ENCODE peak calls at places on chromosome 9, in five cellular contexts. W is small intestine, C is GM12878, S is right lobe of liver, H is aorta. E is an unnamed sample.

GRCh38 chr9:82601272-82601835 is 461.6 kb downstream of the RASEF start:
- DNase-seq in C (no peak), W (no peak), H (no peak), S (no peak), E (no peak)

GRCh38 chr9:88852794-88853193 is 138.5 kb upstream of the S1PR3 start:
- DNase-seq in S (no peak), H (no peak), W (no peak), C (no peak), E (no peak)

GRCh38 chr9:127809562-127810377 is 7.1 kb downstream of the FPGS start:
- DNase-seq in S (peak; percentile 84), C (no peak), H (no peak), W (peak; percentile 82), E (peak; percentile 87)

GRCh38 chr9:92404031-92404430 is 347 bp downstream of the OGN start:
- DNase-seq in S (no peak), C (no peak), H (no peak), W (no peak), E (no peak)

GRCh38 chr9:79551586-79551985 is 20.2 kb upstream of the TLE4 start:
- DNase-seq in S (no peak), H (no peak), C (no peak), W (no peak), E (no peak)

GRCh38 chr9:79757906-79758669 is 186.3 kb downstream of the TLE4 start:
- DNase-seq in C (no peak), S (no peak), W (no peak), H (no peak), E (no peak)

GRCh38 chr9:115133649-115134048 is 15.7 kb upstream of the TNC start:
- DNase-seq in S (no peak), H (no peak), C (no peak), W (no peak), E (no peak)

GRCh38 chr9:113656771-113657670 is 193.5 kb downstream of the RGS3 start:
- DNase-seq in C (no peak), H (no peak), W (no peak), S (no peak), E (peak; percentile 16)

GRCh38 chr9:107425110-107426025 is 64.2 kb downstream of the KLF4 start:
- DNase-seq in W (peak; percentile 37), C (no peak), H (peak; percentile 95), S (peak; percentile 76), E (peak; percentile 96)

GRCh38 chr9:91059713-91060112 is 258.1 kb downstream of the SYK start:
- DNase-seq in S (no peak), W (no peak), C (no peak), H (no peak), E (no peak)

GRCh38 chr9:136282272-136282861 is 21.5 kb downstream of the CCDC187 start:
- DNase-seq in S (no peak), H (no peak), C (no peak), W (peak; percentile 15), E (peak; percentile 64)

GRCh38 chr9:98002808-98003207 is 19.7 kb downstream of the ANP32B start:
- DNase-seq in S (no peak), W (no peak), C (no peak), H (no peak), E (no peak)

GRCh38 chr9:76887951-76888350 is 18.0 kb downstream of the PRUNE2 start:
- DNase-seq in W (no peak), C (no peak), H (no peak), S (no peak), E (no peak)

GRCh38 chr9:110835404-110835803 is 166.8 kb downstream of the MUSK start:
- DNase-seq in C (no peak), H (no peak), S (no peak), W (no peak), E (no peak)

GRCh38 chr9:123316053-123316718 is 39.8 kb upstream of the CRB2 start:
- DNase-seq in W (no peak), S (no peak), C (no peak), H (no peak), E (no peak)

GRCh38 chr9:15403155-15403554 is 19.5 kb upstream of the SNAPC3 start:
- DNase-seq in H (no peak), C (no peak), S (no peak), W (peak; percentile 26), E (no peak)

GRCh38 chr9:104911029-104911607 is 16.8 kb downstream of the ABCA1 start:
- DNase-seq in W (no peak), S (no peak), C (no peak), H (no peak), E (no peak)

GRCh38 chr9:133990366-133991210 is 1.5 kb downstream of the VAV2 start:
- DNase-seq in H (peak; percentile 89), W (peak; percentile 83), C (no peak), S (peak; percentile 81), E (peak; percentile 78)

GRCh38 chr9:83385317-83385716 is 152.9 kb downstream of the FRMD3 start:
- DNase-seq in S (no peak), W (no peak), H (no peak), C (no peak), E (no peak)

GRCh38 chr9:127896395-127897193 is 2.8 kb downstream of the ST6GALNAC6 start:
- DNase-seq in H (no peak), C (no peak), W (no peak), S (no peak), E (no peak)

GRCh38 chr9:84339951-84340350 is 607 bp downstream of the SLC28A3 start:
- DNase-seq in S (no peak), W (no peak), C (no peak), H (no peak), E (peak; percentile 27)

GRCh38 chr9:73133921-73134407 is 17.7 kb upstream of the ANXA1 start:
- DNase-seq in W (peak; percentile 39), H (no peak), C (peak; percentile 42), S (no peak), E (no peak)

GRCh38 chr9:136019041-136019680 is 58.0 kb upstream of the UBAC1 start:
- DNase-seq in W (no peak), H (no peak), S (no peak), C (no peak), E (peak; percentile 49)

GRCh38 chr9:221989-222776 is 7.5 kb downstream of the DOCK8 start:
- DNase-seq in W (no peak), H (no peak), S (no peak), C (no peak), E (peak; percentile 45)

GRCh38 chr9:215631-216155 is 1.0 kb downstream of the DOCK8 start:
- DNase-seq in S (no peak), C (no peak), H (no peak), W (no peak), E (no peak)

GRCh38 chr9:223167-223566 is 8.5 kb downstream of the DOCK8 start:
- DNase-seq in W (no peak), H (no peak), S (no peak), C (no peak), E (no peak)

GRCh38 chr9:224540-225520 is 10.2 kb downstream of the DOCK8 start:
- DNase-seq in W (peak; percentile 45), C (no peak), S (no peak), H (no peak), E (no peak)

DNA sequence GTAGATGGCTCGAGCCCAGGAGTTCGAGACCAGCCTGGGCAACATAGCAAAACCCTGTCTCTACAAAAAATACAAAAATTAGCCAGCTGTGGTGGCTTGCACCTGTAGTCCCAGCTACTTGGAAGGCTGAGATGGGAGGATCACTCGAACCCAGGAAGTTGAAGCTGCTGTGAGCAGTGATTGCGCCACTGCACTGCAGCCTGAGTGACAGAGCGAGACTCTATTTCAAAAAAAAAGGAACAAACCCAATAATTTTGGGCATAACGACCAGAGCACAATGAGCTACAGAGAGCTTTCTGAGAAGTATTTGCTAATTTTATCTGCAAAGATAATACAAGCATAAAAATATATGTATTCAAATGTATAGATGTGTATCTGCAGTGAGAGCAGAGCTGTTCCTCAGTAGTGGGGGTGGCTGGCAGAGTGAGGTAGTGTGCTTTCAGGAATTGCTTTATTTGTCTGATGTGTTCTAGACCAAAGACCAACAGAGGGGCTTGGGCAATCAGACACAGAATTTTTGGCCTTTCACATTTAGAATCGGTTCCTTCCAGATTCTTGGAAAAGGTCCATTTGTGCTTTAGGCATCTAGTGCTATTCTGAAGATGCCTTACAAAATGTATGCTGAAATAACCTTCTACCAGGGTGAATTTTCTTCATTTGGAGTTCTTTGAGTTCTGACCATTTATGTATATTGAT is 5.2 kb downstream of the DOCK8 start:
- DNase-seq in H (no peak), W (no peak), S (no peak), C (no peak), E (no peak)
- H3K4me1 ChIP-seq in H (no peaks in the 10 kb centered on the region), W (no peaks in the 10 kb centered on the region), S (no peaks in the 10 kb centered on the region), C (peaks cover 4% of the 10 kb centered on the region), E (peaks cover 14% of the 10 kb centered on the region)

DNA sequence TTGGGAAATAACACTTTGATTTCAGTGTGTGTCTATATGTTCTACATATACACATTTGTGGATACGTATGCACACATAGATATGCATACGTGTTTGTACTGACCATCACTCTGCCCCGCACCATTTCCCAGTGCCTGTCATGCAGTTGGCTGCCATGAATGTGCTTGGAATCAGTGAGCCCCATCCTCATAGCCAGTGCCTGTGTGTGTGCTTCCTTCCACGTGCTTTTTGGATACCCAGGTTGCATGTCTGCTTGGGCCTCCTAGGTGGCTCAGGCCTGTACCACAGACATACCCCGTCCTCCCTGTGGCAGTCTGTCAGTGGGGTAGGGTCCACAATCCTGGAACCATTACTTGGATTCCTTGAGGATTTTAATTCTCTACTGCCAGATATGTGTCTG is 243.6 kb downstream of the FANCC start:
- DNase-seq in S (no peak), W (no peak), H (peak; percentile 41), C (no peak), E (no peak)
- H3K36me3 ChIP-seq in S (no peaks in the 10 kb centered on the region), W (peaks cover 2% of the 10 kb centered on the region), H (no peaks in the 10 kb centered on the region), C (peaks cover 2% of the 10 kb centered on the region), E (no peaks in the 10 kb centered on the region)

GRCh38 chr9:132240860-132241482 is 79.1 kb downstream of the NTNG2 start:
- DNase-seq in S (peak; percentile 98), C (peak; percentile 66), W (peak; percentile 96), H (peak; percentile 99), E (peak; percentile 100)

GRCh38 chr9:132239518-132239917 is 77.7 kb downstream of the NTNG2 start:
- DNase-seq in W (no peak), H (peak; percentile 54), C (no peak), S (no peak), E (no peak)

GRCh38 chr9:132238992-132239391 is 77.1 kb downstream of the NTNG2 start:
- DNase-seq in H (peak; percentile 67), W (no peak), S (no peak), C (no peak), E (no peak)

GRCh38 chr9:132241483-132241839 is 79.6 kb downstream of the NTNG2 start:
- DNase-seq in C (no peak), H (no peak), S (peak; percentile 52), W (no peak), E (peak; percentile 89)

GRCh38 chr9:132239999-132240859 is 78.4 kb downstream of the NTNG2 start:
- DNase-seq in C (no peak), S (no peak), H (peak; percentile 72), W (peak; percentile 27), E (no peak)
- H3K4me3 ChIP-seq in C (no peak overlapping the region), S (no peak overlapping the region), H (no peak overlapping the region), W (peak overlapping the region; percentile 23), E (peak overlapping the region; percentile 88)

GRCh38 chr9:93576296-93577044 is at the start of gene PHF2:
- DNase-seq in W (no peak), H (no peak), C (no peak), S (no peak), E (peak; percentile 91)

GRCh38 chr9:93578844-93579243 is 2.5 kb downstream of the PHF2 start:
- DNase-seq in W (no peak), S (no peak), C (no peak), H (no peak), E (peak; percentile 8)

GRCh38 chr9:93577045-93577939 is 908 bp downstream of the PHF2 start:
- DNase-seq in C (no peak), H (peak; percentile 84), W (peak; percentile 30), S (peak; percentile 56), E (peak; percentile 46)

GRCh38 chr9:93579711-93580516 is 3.5 kb downstream of the PHF2 start:
- DNase-seq in H (peak; percentile 73), W (no peak), S (peak; percentile 14), C (no peak), E (no peak)

GRCh38 chr9:93577940-93578682 is 1.7 kb downstream of the PHF2 start:
- DNase-seq in C (no peak), S (no peak), W (no peak), H (peak; percentile 71), E (no peak)
- H3K4me1 ChIP-seq in C (peaks cover 11% of the 10 kb centered on the region), S (no peaks in the 10 kb centered on the region), W (peaks cover 12% of the 10 kb centered on the region), H (no peaks in the 10 kb centered on the region), E (peaks cover 70% of the 10 kb centered on the region)

E was measured in upper lobe of left lung.